ENCODE peak calls at places on chromosomes 6 and 20, in five cellular contexts. One of them, this sample, is unnamed.

GRCh38 chr6:89120371-89120770 is 2.5 kb upstream of the SRSF12 start:
- DNase-seq in H4: no peak
- DNase-seq in BE2C: no peak
- DNase-seq in EL: peak
- DNase-seq in tibial artery: no peak
- DNase-seq in this sample: peak

GRCh38 chr6:132742495-132742894 is 15.2 kb downstream of the VNN2 start:
- DNase-seq in H4: no peak
- DNase-seq in BE2C: no peak
- DNase-seq in EL: no peak
- DNase-seq in tibial artery: no peak
- DNase-seq in this sample: no peak

GRCh38 chr6:10403385-10404106 is 11.3 kb downstream of the TFAP2A start:
- DNase-seq in H4: peak
- DNase-seq in BE2C: no peak
- DNase-seq in EL: peak
- DNase-seq in tibial artery: no peak
- DNase-seq in this sample: no peak

GRCh38 chr6:11094411-11094851 is 797 bp downstream of the SMIM13 start:
- DNase-seq in H4: peak
- DNase-seq in BE2C: peak
- DNase-seq in EL: peak
- DNase-seq in tibial artery: peak
- DNase-seq in this sample: peak

GRCh38 chr6:130907687-130908086 is 80.5 kb downstream of the SMLR1 start:
- DNase-seq in H4: no peak
- DNase-seq in BE2C: no peak
- DNase-seq in EL: no peak
- DNase-seq in tibial artery: no peak
- DNase-seq in this sample: no peak

GRCh38 chr20:35720165-35721123 is 21.2 kb downstream of the ROMO1 start:
- DNase-seq in H4: no peak
- DNase-seq in BE2C: no peak
- DNase-seq in EL: no peak
- DNase-seq in tibial artery: no peak
- DNase-seq in this sample: no peak

GRCh38 chr20:20369353-20370086 is 1.6 kb downstream of the INSM1 start:
- DNase-seq in H4: no peak
- DNase-seq in BE2C: no peak
- DNase-seq in EL: no peak
- DNase-seq in tibial artery: no peak
- DNase-seq in this sample: no peak

GRCh38 chr20:36116813-36117441 is 37.6 kb upstream of the EPB41L1 start:
- DNase-seq in H4: no peak
- DNase-seq in BE2C: no peak
- DNase-seq in EL: peak
- DNase-seq in tibial artery: no peak
- DNase-seq in this sample: no peak

GRCh38 chr20:24942679-24943078 is 6.4 kb upstream of the CST7 start:
- DNase-seq in H4: no peak
- DNase-seq in BE2C: no peak
- DNase-seq in EL: no peak
- DNase-seq in tibial artery: no peak
- DNase-seq in this sample: no peak

GRCh38 chr6:14059791-14060436 is 57.7 kb upstream of the CD83 start:
- DNase-seq in H4: peak
- DNase-seq in BE2C: peak
- DNase-seq in EL: peak
- DNase-seq in tibial artery: no peak
- DNase-seq in this sample: peak

GRCh38 chr6:138824482-138825134 is 28.7 kb downstream of the ECT2L start:
- DNase-seq in H4: peak
- DNase-seq in BE2C: no peak
- DNase-seq in EL: no peak
- DNase-seq in tibial artery: no peak
- DNase-seq in this sample: no peak

GRCh38 chr20:63098195-63098810 is 91.5 kb upstream of the BHLHE23 start:
- DNase-seq in H4: no peak
- DNase-seq in BE2C: no peak
- DNase-seq in EL: no peak
- DNase-seq in tibial artery: no peak
- DNase-seq in this sample: no peak

GRCh38 chr6:30053682-30054081 is 7.4 kb upstream of the POLR1H start:
- DNase-seq in H4: no peak
- DNase-seq in BE2C: no peak
- DNase-seq in EL: no peak
- DNase-seq in tibial artery: no peak
- DNase-seq in this sample: no peak

GRCh38 chr6:169853196-169854082 is 102.0 kb downstream of the ERMARD start:
- DNase-seq in H4: no peak
- DNase-seq in BE2C: no peak
- DNase-seq in EL: no peak
- DNase-seq in tibial artery: peak
- DNase-seq in this sample: no peak

GRCh38 chr6:150302801-150303138 is 66.0 kb upstream of the IYD start:
- DNase-seq in H4: no peak
- DNase-seq in BE2C: no peak
- DNase-seq in EL: no peak
- DNase-seq in tibial artery: no peak
- DNase-seq in this sample: no peak

GRCh38 chr6:144843701-144844100 is 558.6 kb downstream of the UTRN start:
- DNase-seq in H4: no peak
- DNase-seq in BE2C: no peak
- DNase-seq in EL: no peak
- DNase-seq in tibial artery: no peak
- DNase-seq in this sample: no peak

GRCh38 chr6:121780325-121781313 is 345.2 kb downstream of the GJA1 start:
- DNase-seq in H4: peak
- DNase-seq in BE2C: peak
- DNase-seq in EL: peak
- DNase-seq in tibial artery: peak
- DNase-seq in this sample: peak

GRCh38 chr6:53986721-53987526 is 124.3 kb upstream of the MLIP start:
- DNase-seq in H4: no peak
- DNase-seq in BE2C: no peak
- DNase-seq in EL: no peak
- DNase-seq in tibial artery: no peak
- DNase-seq in this sample: no peak

GRCh38 chr6:3888153-3888957 is 39.2 kb downstream of the FAM50B start:
- DNase-seq in H4: no peak
- DNase-seq in BE2C: no peak
- DNase-seq in EL: no peak
- DNase-seq in tibial artery: peak
- DNase-seq in this sample: no peak

GRCh38 chr6:85923013-85923430 is 280.3 kb upstream of the SYNCRIP start:
- DNase-seq in H4: peak
- DNase-seq in BE2C: peak
- DNase-seq in EL: peak
- DNase-seq in tibial artery: no peak
- DNase-seq in this sample: peak

GRCh38 chr6:3913077-3913957 is 64.1 kb downstream of the FAM50B start:
- DNase-seq in H4: peak
- DNase-seq in BE2C: no peak
- DNase-seq in EL: peak
- DNase-seq in tibial artery: peak
- DNase-seq in this sample: peak

GRCh38 chr6:122808121-122808885 is 19.2 kb downstream of the SMPDL3A start:
- DNase-seq in H4: no peak
- DNase-seq in BE2C: no peak
- DNase-seq in EL: no peak
- DNase-seq in tibial artery: no peak
- DNase-seq in this sample: no peak

GRCh38 chr6:84119277-84119676 is 85.7 kb downstream of the MRAP2 start:
- DNase-seq in H4: no peak
- DNase-seq in BE2C: no peak
- DNase-seq in EL: no peak
- DNase-seq in tibial artery: no peak
- DNase-seq in this sample: no peak

GRCh38 chr20:25860531-25861150 is 164.0 kb upstream of the ZNF337 start:
- DNase-seq in H4: no peak
- DNase-seq in BE2C: no peak
- DNase-seq in EL: no peak
- DNase-seq in tibial artery: no peak
- DNase-seq in this sample: no peak

GRCh38 chr20:8801686-8802085 is 267.2 kb upstream of the PLCB4 start:
- DNase-seq in H4: no peak
- DNase-seq in BE2C: no peak
- DNase-seq in EL: no peak
- DNase-seq in tibial artery: no peak
- DNase-seq in this sample: no peak

GRCh38 chr6:29793036-29793356 is 34.6 kb upstream of the HLA-G start:
- DNase-seq in H4: no peak
- DNase-seq in BE2C: no peak
- DNase-seq in EL: no peak
- DNase-seq in tibial artery: no peak
- DNase-seq in this sample: peak

This sample was measured in Caki2.